ENCODE peak calls at places on chromosomes 12 and 14, in four cellular contexts. V is stomach, I is endothelial cell of umbilical vein, O is Caco-2. F is an unnamed sample. For H3K9me3 and H3K36me3, the result is how much of the 10 kb centered on the place peaks cover.

GRCh38 chr12:42564540-42564939 is 25.0 kb downstream of the PRICKLE1 start:
- DNase-seq in I (no peak), V (no peak), O (no peak), F (no peak)

GRCh38 chr14:75198291-75198933 is 22.0 kb upstream of the TMED10 start:
- DNase-seq in V (peak), I (no peak), O (no peak), F (peak)

GRCh38 chr12:10614056-10614370 is 604 bp upstream of the MAGOHB start:
- DNase-seq in V (no peak), O (no peak), I (no peak), F (no peak)

GRCh38 chr12:57142121-57142520 is 5.3 kb downstream of the LRP1-AS start:
- DNase-seq in O (no peak), I (no peak), V (no peak), F (no peak)

GRCh38 chr14:99468836-99469592 is 11.6 kb downstream of the SETD3 start:
- DNase-seq in V (no peak), I (peak), O (no peak), F (no peak)

GRCh38 chr12:47808049-47808448 is 11.7 kb downstream of the HDAC7 start:
- DNase-seq in O (no peak), V (no peak), I (peak), F (peak)

GRCh38 chr12:113468365-113469223 is 3.1 kb downstream of the LHX5 start:
- DNase-seq in I (no peak), V (no peak), O (no peak), F (no peak)

GRCh38 chr12:116759783-116760581 is 21.9 kb downstream of the RNFT2 start:
- DNase-seq in I (peak), O (peak), V (no peak), F (peak)

GRCh38 chr14:42804146-42804545 is 1197.5 kb downstream of the LRFN5 start:
- DNase-seq in O (no peak), V (no peak), I (no peak), F (no peak)

GRCh38 chr14:55160989-55161388 is 30.4 kb downstream of the DLGAP5 start:
- DNase-seq in O (no peak), I (peak), V (no peak), F (peak)

GRCh38 chr12:53538209-53538689 is 31.0 kb upstream of the NPFF start:
- DNase-seq in I (peak), V (no peak), O (peak), F (peak)

GRCh38 chr14:55979096-55979495 is 139.1 kb upstream of the PELI2 start:
- DNase-seq in V (no peak), I (no peak), O (no peak), F (no peak)

GRCh38 chr12:29024117-29024516 is 125.0 kb upstream of the FAR2 start:
- DNase-seq in I (no peak), O (no peak), V (no peak), F (peak)

GRCh38 chr14:72599579-72600470 is 294.1 kb downstream of the DPF3 start:
- DNase-seq in O (no peak), V (no peak), I (no peak), F (no peak)

GRCh38 chr12:114710151-114710550 is 26.2 kb upstream of the TBX3 start:
- DNase-seq in I (no peak), V (no peak), O (no peak), F (no peak)

GRCh38 chr14:32985881-32986280 is 47.2 kb downstream of the NPAS3 start:
- DNase-seq in V (no peak), O (no peak), I (no peak), F (no peak)

GRCh38 chr14:76280221-76280620 is 95.7 kb upstream of the ESRRB start:
- DNase-seq in O (no peak), V (no peak), I (no peak), F (no peak)

GRCh38 chr12:122148657-122149056 is 25.4 kb downstream of the IL31 start:
- DNase-seq in I (no peak), V (no peak), O (no peak), F (no peak)

GRCh38 chr14:106070242-106070641 is 543.9 kb downstream of the TMEM121 start:
- DNase-seq in I (no peak), O (no peak), V (no peak), F (no peak)
- H3K9me3 ChIP-seq in I (under half), O (under half), V (under half), F (under half)

GRCh38 chr12:4449862-4450222 is 4.2 kb upstream of the FGF6 start:
- DNase-seq in V (no peak), I (no peak), O (no peak), F (no peak)

GRCh38 chr12:4448376-4448775 is 2.8 kb upstream of the FGF6 start:
- DNase-seq in V (no peak), O (no peak), I (no peak), F (no peak)

GRCh38 chr12:4451694-4452093 is 6.1 kb upstream of the FGF6 start:
- DNase-seq in V (no peak), O (no peak), I (no peak), F (no peak)

GRCh38 chr12:4448943-4449861 is 3.6 kb upstream of the FGF6 start:
- DNase-seq in V (no peak), O (no peak), I (no peak), F (peak)

DNA sequence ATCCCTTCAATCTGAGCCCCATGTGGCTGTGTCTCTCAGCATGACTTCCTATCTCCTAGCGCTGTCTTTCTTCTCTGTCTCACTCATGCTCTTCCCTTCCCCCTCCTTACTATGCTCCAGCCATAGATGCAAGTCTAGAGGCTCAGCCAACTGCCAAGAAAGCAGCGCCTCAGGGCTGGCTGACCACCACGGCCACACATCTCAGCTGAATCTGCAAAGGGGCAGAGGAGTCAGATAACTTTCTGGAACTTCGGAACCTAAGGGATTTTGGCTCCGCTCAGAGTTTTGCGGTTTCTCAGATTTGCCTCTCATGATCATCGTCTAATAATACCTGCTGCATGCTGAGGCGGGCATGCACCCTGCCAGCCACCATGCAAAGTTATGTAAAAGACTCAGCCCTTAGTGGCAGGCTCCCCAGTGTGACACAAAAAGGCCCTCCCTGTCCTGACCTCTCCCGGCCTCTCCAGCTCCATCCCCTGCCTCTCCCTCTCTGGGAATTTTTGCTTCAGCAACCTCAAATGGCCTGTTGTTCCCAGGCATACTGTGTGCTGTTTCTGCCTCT is 5.0 kb upstream of the FGF6 start:
- DNase-seq in I (no peak), O (no peak), V (no peak), F (no peak)
- H3K4me3 ChIP-seq in I (no peak), O (no peak), V (no peak), F (no peak)

DNA sequence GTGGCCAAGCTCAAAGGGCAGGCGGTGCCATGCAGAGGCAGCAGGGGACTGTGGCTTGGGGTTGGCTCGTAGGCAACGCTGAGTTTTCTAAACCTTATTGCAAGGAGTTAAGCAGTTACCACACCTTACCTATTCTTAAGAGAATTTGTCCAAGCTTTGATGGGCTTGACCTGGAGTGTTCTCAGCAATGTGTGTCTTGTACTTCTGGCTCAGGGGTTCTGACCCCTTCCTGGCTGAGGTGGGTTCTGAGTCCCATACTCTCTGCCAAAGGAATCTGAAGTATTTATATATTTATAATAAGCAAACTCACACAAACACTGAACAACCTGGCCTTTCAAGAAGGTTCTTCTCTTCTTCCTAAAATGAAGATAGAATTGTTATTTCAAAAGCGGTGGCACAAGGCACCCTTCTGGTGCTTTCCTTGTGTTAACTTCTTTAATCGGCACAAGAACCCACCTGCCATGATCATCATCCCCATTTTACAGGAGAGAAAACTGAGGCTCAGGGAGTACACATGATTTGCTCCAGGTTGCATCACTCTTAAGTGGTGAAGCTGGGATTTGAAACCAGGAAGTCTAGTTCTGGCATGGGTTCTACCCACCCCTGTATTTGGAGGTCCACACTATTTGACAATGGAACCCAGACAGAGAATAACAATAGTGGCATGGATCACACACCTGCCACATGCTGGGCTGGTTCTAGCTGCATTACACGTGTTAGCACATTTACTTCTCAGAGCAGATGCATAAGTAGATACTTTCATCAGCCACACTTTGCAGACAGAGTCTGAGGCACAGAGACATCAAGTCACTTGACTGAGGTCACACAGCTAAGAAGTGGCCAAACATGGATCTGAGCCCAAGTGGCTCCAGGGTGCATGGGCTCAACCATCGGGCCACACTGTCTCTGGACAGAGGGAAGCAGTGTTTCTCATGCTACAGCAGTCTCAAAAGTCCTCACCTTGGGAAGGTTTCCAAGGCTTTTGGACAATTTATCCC is 224.0 kb downstream of the AACS start:
- DNase-seq in V (no peak), O (no peak), I (no peak), F (no peak)
- H3K36me3 ChIP-seq in V (under half), O (under half), I (under half), F (under half)

DNA sequence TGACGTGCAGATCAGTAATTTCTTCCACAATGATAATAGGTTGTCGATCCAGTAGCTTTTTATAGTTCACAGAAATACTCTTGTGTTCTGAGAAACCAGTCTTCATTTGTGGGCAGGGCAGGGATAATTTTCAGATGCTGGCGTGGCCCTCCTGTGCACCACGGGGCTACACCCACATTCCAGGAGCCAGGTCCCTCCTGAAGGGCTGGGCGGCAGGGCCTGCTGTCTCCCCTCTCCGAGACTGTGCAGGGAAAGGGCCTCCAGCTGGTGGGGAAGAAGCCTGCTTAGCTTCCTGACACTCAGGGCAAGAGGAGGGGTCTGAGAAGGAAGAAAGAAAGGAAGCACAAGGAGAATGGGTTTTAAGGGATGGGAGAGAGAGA is 94.9 kb downstream of the ADGRD1 start:
- DNase-seq in O (no peak), I (no peak), V (no peak), F (no peak)
- H3K9me3 ChIP-seq in O (under half), I (under half), V (under half), F (under half)

GRCh38 chr14:60051690-60052324 is 39.9 kb upstream of the PCNX4 start:
- DNase-seq in O (no peak), V (no peak), I (no peak), F (no peak)
- H3K4me3 ChIP-seq in O (no peak), V (no peak), I (no peak), F (no peak)

DNA sequence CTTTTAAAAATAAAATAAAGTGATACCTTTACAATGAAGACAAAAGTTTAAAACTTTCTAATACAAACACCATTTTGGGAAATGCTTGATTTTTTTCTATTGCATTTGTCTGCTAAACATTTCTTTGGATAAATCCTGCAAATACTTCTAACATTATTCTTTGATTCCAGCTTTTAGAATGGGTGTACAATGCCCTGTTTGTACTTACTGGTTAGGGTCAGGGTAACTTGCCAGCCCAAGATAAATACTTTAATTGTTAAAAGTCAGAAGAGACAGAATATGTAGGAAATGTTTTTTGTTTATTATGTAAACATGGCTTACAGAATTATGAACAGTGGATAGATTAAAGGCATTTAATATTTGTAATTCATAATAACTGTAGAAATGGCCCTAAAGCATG is 60.5 kb downstream of the WASHC4 start:
- DNase-seq in I (no peak), O (no peak), V (no peak), F (no peak)
- H3K36me3 ChIP-seq in I (under half), O (under half), V (half or more), F (under half)

DNA sequence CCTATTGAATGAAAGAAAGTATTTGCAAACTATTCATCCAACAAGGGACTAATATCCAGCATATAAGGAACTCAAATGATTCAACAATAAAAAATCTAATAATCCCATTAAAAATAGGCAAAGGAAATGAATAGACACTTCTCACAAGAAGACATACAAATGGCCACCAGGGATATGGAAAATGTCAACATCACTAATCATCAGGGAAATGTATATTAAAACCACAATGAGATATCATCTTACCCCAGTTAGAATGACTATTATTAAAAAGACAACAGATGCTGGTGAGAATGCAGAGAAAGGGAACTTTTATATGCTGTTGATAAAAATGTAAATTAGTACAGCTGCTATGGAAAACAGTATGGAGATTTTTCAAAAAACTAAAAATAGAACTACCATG is 89.2 kb downstream of the GARIN6 start:
- DNase-seq in V (no peak), O (no peak), I (no peak), F (no peak)
- H3K9me3 ChIP-seq in V (under half), O (under half), I (under half), F (under half)

DNA sequence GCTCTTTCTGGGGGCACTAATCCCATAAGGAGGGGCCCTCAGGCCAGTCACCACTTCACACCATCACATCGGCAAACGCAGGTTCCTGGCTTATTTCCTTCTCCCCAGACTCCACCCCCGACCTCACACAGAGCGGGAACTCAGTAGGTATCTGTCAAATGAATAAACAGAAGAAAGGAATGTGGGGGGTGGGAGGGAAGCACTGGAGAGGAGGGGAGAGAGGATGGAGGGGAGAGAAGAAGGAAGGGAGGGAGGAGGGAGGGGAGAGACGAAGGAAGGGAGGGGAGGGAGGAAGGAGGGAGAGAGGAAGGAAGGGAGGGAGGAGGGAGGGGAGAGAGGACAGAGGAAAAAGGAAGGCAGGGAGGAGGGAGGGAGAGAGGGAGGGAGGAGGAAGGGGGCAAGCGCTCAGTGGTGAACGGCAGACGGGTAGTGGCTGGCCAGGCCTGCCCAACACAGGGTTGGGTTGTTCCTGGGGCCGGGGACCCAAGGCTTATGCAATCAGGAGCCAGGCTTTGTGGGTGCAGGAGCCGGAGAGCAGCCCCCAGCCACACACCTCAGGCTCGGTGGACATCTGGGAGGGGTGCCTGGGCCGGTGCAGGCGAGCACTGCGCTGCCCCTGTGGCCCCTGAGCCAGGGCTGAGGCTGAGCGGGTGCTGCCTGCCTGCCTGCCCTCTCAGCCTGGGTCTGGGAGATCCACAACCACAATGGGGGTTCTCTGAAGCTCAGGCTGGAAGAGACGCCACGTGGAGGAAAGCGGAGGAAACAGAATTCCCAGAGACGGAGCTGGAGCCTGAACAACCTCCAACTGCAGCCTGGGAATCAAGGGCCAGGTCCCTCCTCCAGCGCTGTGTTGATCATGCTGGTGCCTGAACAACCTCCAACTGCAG is 52.5 kb upstream of the FBRSL1 start:
- DNase-seq in I (no peak), O (no peak), V (no peak), F (no peak)
- H3K4me3 ChIP-seq in I (no peak), O (no peak), V (no peak), F (no peak)

GRCh38 chr14:21251215-21251614 is 18.0 kb downstream of the HNRNPC start:
- DNase-seq in V (no peak), I (no peak), O (no peak), F (no peak)

GRCh38 chr14:21248739-21249411 is 20.4 kb downstream of the HNRNPC start:
- DNase-seq in O (no peak), V (no peak), I (no peak), F (no peak)

GRCh38 chr14:21248338-21248737 is 20.9 kb downstream of the HNRNPC start:
- DNase-seq in I (no peak), V (no peak), O (no peak), F (no peak)

GRCh38 chr14:21255385-21256101 is 13.7 kb downstream of the HNRNPC start:
- DNase-seq in V (no peak), O (no peak), I (peak), F (no peak)

DNA sequence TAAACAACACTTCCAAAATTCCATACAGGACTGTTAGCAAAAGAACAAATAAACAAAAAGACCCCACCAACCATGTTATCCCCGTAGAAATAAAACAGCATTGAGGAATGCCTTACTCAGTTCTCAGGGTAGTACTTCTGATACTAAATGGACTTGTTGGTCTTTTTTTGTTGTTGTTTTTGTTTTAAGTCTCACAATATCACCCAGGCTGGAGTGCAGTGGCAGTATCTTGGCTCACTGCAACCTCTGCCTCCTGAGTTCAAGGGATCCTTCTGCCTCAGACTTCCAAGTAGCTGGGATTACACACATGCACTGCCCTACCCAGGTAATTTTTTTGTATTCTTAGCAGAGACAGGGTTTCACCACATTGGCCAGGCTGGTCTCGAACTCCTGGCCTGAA is 17.1 kb downstream of the HNRNPC start:
- DNase-seq in O (no peak), I (no peak), V (no peak), F (no peak)
- H3K36me3 ChIP-seq in O (under half), I (under half), V (half or more), F (under half)

DNA sequence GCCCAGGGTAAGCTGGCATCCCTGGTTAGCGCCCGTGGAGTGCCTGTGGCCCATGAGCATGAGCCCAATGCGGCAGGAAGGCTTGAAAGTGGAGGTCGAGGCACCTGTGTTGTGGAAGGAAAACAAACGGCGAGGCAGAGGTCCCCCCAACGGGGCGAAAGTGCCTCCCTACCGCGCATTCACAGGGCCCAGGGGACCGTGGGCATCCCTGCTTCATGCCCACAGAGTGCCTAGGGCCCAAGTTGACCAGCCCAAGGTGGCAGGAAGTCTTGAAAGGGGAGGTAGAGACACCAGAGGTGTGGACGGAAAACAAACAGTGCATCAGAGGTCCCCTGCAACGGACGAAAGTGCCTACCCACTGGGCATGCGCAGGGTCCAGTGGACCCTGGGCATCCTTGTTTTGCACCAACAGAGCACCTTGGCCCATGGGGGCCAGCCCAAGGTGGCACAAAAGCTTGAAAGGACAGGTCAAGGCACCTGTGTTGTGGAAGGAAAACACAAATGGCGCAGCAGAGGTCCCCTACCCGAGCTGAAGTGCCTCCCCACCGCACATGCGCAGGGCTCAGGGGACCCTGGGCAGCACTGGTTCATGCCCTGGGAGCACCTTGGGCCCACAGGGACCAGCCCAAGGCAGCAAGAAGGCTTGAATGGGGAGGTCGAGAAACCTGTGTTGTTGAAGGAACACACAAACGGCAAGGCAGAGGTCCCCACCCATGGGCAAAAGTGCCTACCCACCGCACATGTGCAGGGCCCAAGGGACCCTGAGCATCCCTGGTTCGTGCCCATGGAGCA is 377.5 kb downstream of the ALG10 start:
- DNase-seq in V (peak), O (peak), I (no peak), F (no peak)
- H3K9me3 ChIP-seq in V (half or more), O (under half), I (under half), F (under half)

F was measured in small intestine.